ENCODE peak calls at places on chromosomes 2 and 18, in nine cellular contexts. One of them, this sample, is unnamed.

GRCh38 chr18:5444269-5444668 is 99.5 kb downstream of the EPB41L3 start:
- DNase-seq in progenitor cell of endocrine pancreas: no peak
- DNase-seq in adrenal gland: no peak
- DNase-seq in HEK293T: no peak
- DNase-seq in fibroblast of mammary gland: peak; percentile 57
- DNase-seq in activated CD4-positive, alpha-beta T cell treated with anti-CD3 and anti-CD28 coated beads for 4 hours: no peak
- DNase-seq in GM12892: no peak
- DNase-seq in activated naive CD4-positive, alpha-beta T cell: no peak
- DNase-seq in DMS153: no peak
- DNase-seq in this sample: no peak

GRCh38 chr2:12979066-12979465 is 262.3 kb downstream of the TRIB2 start:
- DNase-seq in activated naive CD4-positive, alpha-beta T cell: no peak
- DNase-seq in DMS153: no peak
- DNase-seq in HEK293T: no peak
- DNase-seq in adrenal gland: no peak
- DNase-seq in fibroblast of mammary gland: peak; percentile 4
- DNase-seq in GM12892: no peak
- DNase-seq in progenitor cell of endocrine pancreas: no peak
- DNase-seq in activated CD4-positive, alpha-beta T cell treated with anti-CD3 and anti-CD28 coated beads for 4 hours: no peak
- DNase-seq in this sample: no peak

GRCh38 chr2:42567389-42567788 is 1.0 kb upstream of the MTA3 start:
- DNase-seq in progenitor cell of endocrine pancreas: no peak
- DNase-seq in adrenal gland: no peak
- DNase-seq in GM12892: no peak
- DNase-seq in HEK293T: no peak
- DNase-seq in DMS153: no peak
- DNase-seq in activated CD4-positive, alpha-beta T cell treated with anti-CD3 and anti-CD28 coated beads for 4 hours: no peak
- DNase-seq in fibroblast of mammary gland: peak; percentile 23
- DNase-seq in activated naive CD4-positive, alpha-beta T cell: no peak
- DNase-seq in this sample: no peak

GRCh38 chr18:46402396-46402795 is 254.6 kb downstream of the LOXHD1 start:
- DNase-seq in adrenal gland: no peak
- DNase-seq in GM12892: no peak
- DNase-seq in progenitor cell of endocrine pancreas: no peak
- DNase-seq in HEK293T: no peak
- DNase-seq in activated naive CD4-positive, alpha-beta T cell: no peak
- DNase-seq in fibroblast of mammary gland: peak; percentile 55
- DNase-seq in activated CD4-positive, alpha-beta T cell treated with anti-CD3 and anti-CD28 coated beads for 4 hours: no peak
- DNase-seq in DMS153: no peak
- DNase-seq in this sample: no peak

GRCh38 chr2:32363588-32363987 is 6.8 kb downstream of the BIRC6 start:
- DNase-seq in GM12892: no peak
- DNase-seq in activated CD4-positive, alpha-beta T cell treated with anti-CD3 and anti-CD28 coated beads for 4 hours: no peak
- DNase-seq in activated naive CD4-positive, alpha-beta T cell: no peak
- DNase-seq in adrenal gland: no peak
- DNase-seq in DMS153: no peak
- DNase-seq in fibroblast of mammary gland: peak; percentile 4
- DNase-seq in HEK293T: no peak
- DNase-seq in progenitor cell of endocrine pancreas: no peak
- DNase-seq in this sample: no peak

GRCh38 chr2:116924509-116924908 is 890.0 kb upstream of the DDX18 start:
- DNase-seq in HEK293T: no peak
- DNase-seq in activated naive CD4-positive, alpha-beta T cell: no peak
- DNase-seq in DMS153: no peak
- DNase-seq in fibroblast of mammary gland: no peak
- DNase-seq in progenitor cell of endocrine pancreas: no peak
- DNase-seq in adrenal gland: no peak
- DNase-seq in activated CD4-positive, alpha-beta T cell treated with anti-CD3 and anti-CD28 coated beads for 4 hours: no peak
- DNase-seq in GM12892: no peak
- DNase-seq in this sample: no peak

GRCh38 chr2:101302016-101302415 is 6.5 kb downstream of the RNF149 start:
- DNase-seq in GM12892: no peak
- DNase-seq in activated CD4-positive, alpha-beta T cell treated with anti-CD3 and anti-CD28 coated beads for 4 hours: no peak
- DNase-seq in HEK293T: no peak
- DNase-seq in activated naive CD4-positive, alpha-beta T cell: no peak
- DNase-seq in adrenal gland: no peak
- DNase-seq in fibroblast of mammary gland: no peak
- DNase-seq in progenitor cell of endocrine pancreas: no peak
- DNase-seq in DMS153: no peak
- DNase-seq in this sample: no peak

GRCh38 chr2:167787021-167787420 is 460.4 kb downstream of the STK39 start:
- DNase-seq in GM12892: no peak
- DNase-seq in activated naive CD4-positive, alpha-beta T cell: no peak
- DNase-seq in adrenal gland: no peak
- DNase-seq in fibroblast of mammary gland: no peak
- DNase-seq in HEK293T: no peak
- DNase-seq in DMS153: no peak
- DNase-seq in progenitor cell of endocrine pancreas: no peak
- DNase-seq in activated CD4-positive, alpha-beta T cell treated with anti-CD3 and anti-CD28 coated beads for 4 hours: no peak
- DNase-seq in this sample: no peak

GRCh38 chr18:47915229-47915628 is 15.2 kb downstream of the SMAD2 start:
- DNase-seq in GM12892: no peak
- DNase-seq in activated CD4-positive, alpha-beta T cell treated with anti-CD3 and anti-CD28 coated beads for 4 hours: no peak
- DNase-seq in HEK293T: no peak
- DNase-seq in adrenal gland: no peak
- DNase-seq in activated naive CD4-positive, alpha-beta T cell: no peak
- DNase-seq in DMS153: no peak
- DNase-seq in fibroblast of mammary gland: peak; percentile 18
- DNase-seq in progenitor cell of endocrine pancreas: no peak
- DNase-seq in this sample: no peak